ENCODE peak calls at places on chromosome 14, in four cellular contexts. F, Z, K and B are unnamed samples.

GRCh38 chr14:34078117-34078743 is 127.4 kb upstream of the EGLN3 start:
- DNase-seq in F (no peak), K (no peak), Z (no peak), B (no peak)

GRCh38 chr14:71694888-71695505 is 237.2 kb upstream of the RGS6 start:
- DNase-seq in F (no peak), Z (no peak), K (no peak), B (no peak)

GRCh38 chr14:64943981-64944520 is 1.5 kb upstream of the GPX2 start:
- DNase-seq in Z (no peak), K (no peak), F (no peak), B (no peak)

GRCh38 chr14:61178226-61179060 is 102.7 kb downstream of the TMEM30B start:
- DNase-seq in K (peak; percentile 99), Z (peak; percentile 36), F (no peak), B (no peak)

GRCh38 chr14:83874662-83875061 is 1655.3 kb upstream of the FLRT2 start:
- DNase-seq in F (no peak), K (no peak), Z (no peak), B (no peak)

GRCh38 chr14:92308676-92309075 is 14.3 kb upstream of the SLC24A4 start:
- DNase-seq in Z (no peak), F (no peak), K (no peak), B (no peak)

GRCh38 chr14:50272498-50272897 is 39.5 kb downstream of the L2HGDH start:
- DNase-seq in F (no peak), K (no peak), Z (no peak), B (no peak)

GRCh38 chr14:34098045-34098984 is 147.4 kb upstream of the EGLN3 start:
- DNase-seq in Z (peak; percentile 30), K (peak; percentile 57), F (peak; percentile 55), B (no peak)

GRCh38 chr14:99598774-99599173 is 5.2 kb downstream of the CCDC85C start:
- DNase-seq in F (no peak), K (no peak), Z (no peak), B (no peak)

GRCh38 chr14:64970776-64971451 is 1.2 kb downstream of the RAB15 start:
- DNase-seq in F (no peak), K (no peak), Z (no peak), B (no peak)

GRCh38 chr14:20427231-20428009 is 8.5 kb downstream of the KLHL33 start:
- DNase-seq in Z (no peak), F (no peak), K (peak; percentile 61), B (no peak)

GRCh38 chr14:61126083-61126962 is 145.3 kb downstream of the SLC38A6 start:
- DNase-seq in K (peak; percentile 17), F (no peak), Z (no peak), B (no peak)

GRCh38 chr14:75418779-75419768 is 8.7 kb upstream of the JDP2 start:
- DNase-seq in F (peak; percentile 37), Z (no peak), K (no peak), B (no peak)

GRCh38 chr14:99232406-99233214 is 39.4 kb downstream of the BCL11B start:
- DNase-seq in Z (no peak), F (no peak), K (no peak), B (no peak)

GRCh38 chr14:74216671-74217070 is 22.6 kb upstream of the VSX2 start:
- DNase-seq in Z (no peak), K (no peak), F (no peak), B (no peak)

GRCh38 chr14:96299441-96299840 is 43.4 kb downstream of the BDKRB1 start:
- DNase-seq in Z (no peak), F (no peak), K (no peak), B (no peak)

GRCh38 chr14:74867673-74868072 is 8.3 kb downstream of the PROX2 start:
- DNase-seq in F (no peak), Z (peak; percentile 37), K (peak; percentile 21), B (no peak)

GRCh38 chr14:30355431-30355913 is 203.5 kb upstream of the G2E3 start:
- DNase-seq in F (no peak), Z (no peak), K (peak; percentile 2), B (no peak)

GRCh38 chr14:72869407-72870329 is 24.2 kb downstream of the DPF3 start:
- DNase-seq in Z (no peak), F (no peak), K (no peak), B (no peak)

GRCh38 chr14:102626530-102626929 is 34.1 kb downstream of the RCOR1 start:
- DNase-seq in F (no peak), Z (no peak), K (no peak), B (no peak)
- TF ChIP-seq CTCF in F (no peak), Z (no peak), K (no peak), B (no peak)

GRCh38 chr14:77760381-77761204 is at the start of gene SNW1:
- DNase-seq in K (peak; percentile 66), Z (peak; percentile 93), F (peak; percentile 81), B (peak; percentile 48)
- TF ChIP-seq CTCF in K (no peak), Z (no peak), F (no peak), B (no peak)

GRCh38 chr14:22123188-22123560 is 449.6 kb upstream of the OR4E1 start:
- DNase-seq in F (no peak), K (no peak), Z (no peak), B (no peak)

GRCh38 chr14:22118894-22119477 is 445.4 kb upstream of the OR4E1 start:
- DNase-seq in Z (no peak), K (peak; percentile 9), F (no peak), B (no peak)

GRCh38 chr14:22124071-22124613 is 450.5 kb upstream of the OR4E1 start:
- DNase-seq in F (no peak), K (no peak), Z (no peak), B (no peak)

DNA sequence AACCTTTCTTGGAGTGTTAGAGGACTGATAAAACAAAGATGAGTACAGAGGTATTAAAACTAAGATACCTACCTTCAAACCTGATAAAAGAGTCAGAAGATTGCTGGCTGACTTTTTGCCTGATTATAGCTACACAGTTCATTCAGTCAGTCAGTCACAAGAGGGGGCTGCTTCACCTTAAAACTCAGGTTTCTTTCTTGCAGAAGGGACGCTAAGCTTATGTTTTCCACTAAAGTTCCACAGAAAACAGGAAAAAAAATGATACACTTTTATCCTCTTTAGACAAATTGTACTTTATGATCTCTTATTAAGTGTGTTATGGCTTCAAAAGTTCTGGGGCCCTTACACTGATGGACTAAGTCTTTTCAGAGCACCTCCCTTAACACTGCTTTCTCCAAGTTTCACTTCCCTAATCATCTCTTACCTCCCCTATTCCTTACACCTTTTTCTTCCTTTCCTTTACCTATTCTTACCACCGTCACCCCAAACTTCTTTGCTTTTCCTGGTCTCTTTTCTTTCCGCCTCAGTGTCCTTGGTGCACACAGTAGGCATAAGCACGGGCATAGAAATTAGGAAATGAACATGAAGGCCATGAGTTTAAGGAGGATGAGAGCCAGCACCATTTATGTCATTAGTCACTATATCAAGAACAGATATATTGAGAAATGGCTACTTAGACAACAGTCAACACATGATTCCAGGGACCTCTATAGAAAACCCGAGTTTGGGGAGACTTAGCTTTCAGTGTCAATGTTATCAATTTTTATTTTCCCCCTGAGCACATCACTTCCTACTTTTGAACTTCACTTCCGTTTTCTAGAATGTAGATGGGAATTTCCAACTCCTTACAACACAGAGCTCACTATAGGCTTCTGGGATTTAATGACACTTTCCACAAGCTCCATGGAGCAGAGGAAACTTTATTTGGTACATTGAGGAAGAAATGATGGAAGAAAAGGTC is 448.9 kb upstream of the OR4E1 start:
- DNase-seq in Z (no peak), F (peak; percentile 22), K (no peak), B (no peak)
- TF ChIP-seq CTCF in Z (no peak), F (peak; percentile 18), K (no peak), B (no peak)

GRCh38 chr14:32584079-32584478 is 255.0 kb downstream of the AKAP6 start:
- DNase-seq in Z (no peak), K (no peak), F (no peak), B (no peak)

GRCh38 chr14:32590157-32590556 is 261.1 kb downstream of the AKAP6 start:
- DNase-seq in F (no peak), K (no peak), Z (no peak), B (no peak)

GRCh38 chr14:32593290-32593942 is 264.3 kb downstream of the AKAP6 start:
- DNase-seq in F (no peak), Z (no peak), K (peak; percentile 79), B (no peak)

DNA sequence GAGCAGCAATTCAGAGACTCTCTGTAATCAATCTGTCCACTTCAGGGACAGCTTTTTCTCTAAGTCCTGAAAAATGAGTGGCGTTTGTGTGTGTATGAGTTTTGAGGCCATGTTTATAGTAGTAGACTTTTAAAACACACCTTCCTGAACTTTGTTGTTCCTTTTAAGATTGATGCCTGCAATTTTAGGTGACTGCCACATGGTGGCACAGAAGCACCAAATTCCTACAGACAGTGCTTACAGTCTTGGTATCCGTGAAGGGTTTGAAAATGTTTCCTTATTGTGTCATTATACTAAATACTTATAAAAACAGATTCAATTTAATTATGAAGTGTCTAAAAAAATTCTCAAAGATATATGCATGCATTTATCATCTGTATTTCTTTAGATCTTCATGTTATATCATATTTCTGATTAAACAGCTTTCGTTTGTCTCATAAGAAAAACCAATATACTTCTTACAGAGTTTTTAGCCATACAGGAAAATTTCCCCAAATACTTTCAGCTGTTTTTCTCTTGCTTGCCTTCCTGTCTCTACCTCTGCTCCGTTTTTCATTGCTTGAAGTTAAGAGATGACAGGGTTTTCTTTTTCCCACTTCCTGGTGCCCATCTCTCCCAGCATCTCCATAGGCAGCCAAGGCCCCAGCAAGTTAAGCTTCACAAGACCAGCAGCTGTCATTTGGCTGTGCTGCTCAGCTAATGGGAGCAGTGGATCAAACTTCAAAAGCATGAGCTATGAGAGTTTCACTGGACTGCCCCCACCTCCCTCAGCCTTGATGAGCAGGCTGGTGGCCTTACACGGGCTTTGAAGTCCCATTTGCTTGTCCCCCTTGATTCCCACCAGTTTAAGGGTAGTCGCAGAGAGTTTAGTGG is 259.6 kb downstream of the AKAP6 start:
- DNase-seq in Z (no peak), F (peak; percentile 15), K (peak; percentile 83), B (no peak)
- TF ChIP-seq CTCF in Z (peak; percentile 46), F (peak; percentile 86), K (peak; percentile 82), B (no peak)